ENCODE peak calls at places on chromosomes 2 and 18, in six cellular contexts. V is A549, P is K562, U is endothelial cell of umbilical vein, Q is GM12878, R is HepG2. X is an unnamed sample.

GRCh38 chr2:107738268-107738667 is 88.4 kb upstream of the RGPD4 start:
- DNase-seq in V (no peak), P (no peak), U (no peak), Q (no peak), R (no peak), X (no peak)

GRCh38 chr2:32011566-32011960 is 755 bp upstream of the MEMO1 start:
- DNase-seq in V (no peak), P (no peak), U (no peak), Q (no peak), R (no peak), X (peak)

GRCh38 chr18:25832008-25832604 is 258.3 kb downstream of the SS18 start:
- DNase-seq in V (peak), P (peak), U (peak), Q (no peak), R (peak), X (peak)

GRCh38 chr2:216113572-216113971 is 4.4 kb downstream of the XRCC5 start:
- DNase-seq in V (no peak), P (no peak), U (no peak), Q (peak), R (no peak), X (no peak)

GRCh38 chr2:10720983-10721343 is 467 bp upstream of the ATP6V1C2 start:
- DNase-seq in V (no peak), P (no peak), U (no peak), Q (no peak), R (no peak), X (no peak)

GRCh38 chr2:85758361-85759256 is 4.8 kb downstream of the ATOH8 start:
- DNase-seq in V (no peak), P (no peak), U (no peak), Q (no peak), R (peak), X (no peak)

GRCh38 chr2:236693531-236693930 is 123.9 kb downstream of the ACKR3 start:
- DNase-seq in V (no peak), P (no peak), U (no peak), Q (no peak), R (no peak), X (no peak)

GRCh38 chr18:74788657-74789056 is 191.0 kb downstream of the ZNF407 start:
- DNase-seq in V (no peak), P (no peak), U (no peak), Q (no peak), R (no peak), X (no peak)

GRCh38 chr2:101357386-101357785 is 29.9 kb downstream of the CREG2 start:
- DNase-seq in V (no peak), P (no peak), U (no peak), Q (no peak), R (no peak), X (no peak)

GRCh38 chr2:160114020-160114419 is 51.6 kb upstream of the PLA2R1 start:
- DNase-seq in V (no peak), P (no peak), U (no peak), Q (no peak), R (no peak), X (no peak)

GRCh38 chr2:66576381-66577330 is 141.7 kb downstream of the MEIS1 start:
- DNase-seq in V (peak), P (no peak), U (peak), Q (no peak), R (peak), X (no peak)

GRCh38 chr18:55706893-55707292 is 118.9 kb upstream of the TCF4 start:
- DNase-seq in V (no peak), P (no peak), U (no peak), Q (no peak), R (no peak), X (no peak)

GRCh38 chr2:146048141-146048540 is 1528.2 kb upstream of the ZEB2 start:
- DNase-seq in V (no peak), P (no peak), U (no peak), Q (no peak), R (no peak), X (no peak)

GRCh38 chr18:46418657-46419260 is 238.3 kb downstream of the LOXHD1 start:
- DNase-seq in V (no peak), P (no peak), U (no peak), Q (no peak), R (no peak), X (no peak)

GRCh38 chr2:71710367-71710766 is 257.0 kb downstream of the DYSF start:
- DNase-seq in V (no peak), P (no peak), U (no peak), Q (no peak), R (no peak), X (no peak)

GRCh38 chr2:176484838-176485237 is 215.6 kb downstream of the MTX2 start:
- DNase-seq in V (no peak), P (no peak), U (peak), Q (no peak), R (no peak), X (no peak)

GRCh38 chr2:202632682-202633081 is 2.1 kb upstream of the FAM117B start:
- DNase-seq in V (no peak), P (peak), U (peak), Q (no peak), R (no peak), X (no peak)

GRCh38 chr2:48356701-48357322 is 173.1 kb upstream of the STON1 start:
- DNase-seq in V (no peak), P (no peak), U (peak), Q (no peak), R (no peak), X (peak)

GRCh38 chr2:186135697-186136096 is 350.4 kb upstream of the ZC3H15 start:
- DNase-seq in V (no peak), P (no peak), U (no peak), Q (no peak), R (no peak), X (no peak)

GRCh38 chr2:6880200-6880733 is 2.7 kb downstream of the RSAD2 start:
- DNase-seq in V (no peak), P (no peak), U (no peak), Q (no peak), R (no peak), X (peak)

GRCh38 chr2:221994926-221995325 is 303.9 kb downstream of the PAX3 start:
- DNase-seq in V (no peak), P (no peak), U (no peak), Q (no peak), R (no peak), X (no peak)

GRCh38 chr2:74244286-74244685 is 45.9 kb downstream of the MTHFD2 start:
- DNase-seq in V (no peak), P (no peak), U (no peak), Q (no peak), R (no peak), X (no peak)

GRCh38 chr18:59988098-59988706 is 88.4 kb downstream of the PMAIP1 start:
- DNase-seq in V (peak), P (peak), U (peak), Q (no peak), R (peak), X (peak)

GRCh38 chr2:66700181-66700686 is 265.3 kb downstream of the MEIS1 start:
- DNase-seq in V (no peak), P (no peak), U (no peak), Q (no peak), R (no peak), X (no peak)

GRCh38 chr2:102488063-102488462 is 15.0 kb downstream of the SLC9A4 start:
- DNase-seq in V (no peak), P (no peak), U (peak), Q (no peak), R (no peak), X (peak)

GRCh38 chr18:4125246-4125938 is 329.7 kb downstream of the DLGAP1 start:
- DNase-seq in V (no peak), P (no peak), U (no peak), Q (no peak), R (no peak), X (no peak)

GRCh38 chr2:22355816-22356433 is 1029.1 kb upstream of the KLHL29 start:
- DNase-seq in V (peak), P (peak), U (no peak), Q (no peak), R (peak), X (peak)

GRCh38 chr18:5603153-5603552 is 59.4 kb upstream of the EPB41L3 start:
- DNase-seq in V (no peak), P (no peak), U (no peak), Q (no peak), R (no peak), X (no peak)

GRCh38 chr2:197356136-197356535 is 45.6 kb upstream of the ANKRD44 start:
- DNase-seq in V (peak), P (no peak), U (no peak), Q (no peak), R (no peak), X (peak)

GRCh38 chr2:118865106-118865505 is 17.7 kb upstream of the EN1 start:
- DNase-seq in V (peak), P (peak), U (peak), Q (peak), R (peak), X (peak)

GRCh38 chr2:162824319-162824718 is 14.2 kb downstream of the KCNH7 start:
- DNase-seq in V (no peak), P (no peak), U (no peak), Q (no peak), R (no peak), X (no peak)

GRCh38 chr2:189002079-189002478 is 27.9 kb downstream of the COL3A1 start:
- DNase-seq in V (peak), P (no peak), U (peak), Q (no peak), R (no peak), X (peak)
- TF ChIP-seq MAX in V (no peak), P (no peak), U (no peak), Q (no peak), R (no peak), X (no peak)

GRCh38 chr2:218992196-218992595 is 1.0 kb downstream of the CRYBA2 start:
- DNase-seq in V (no peak), P (no peak), U (no peak), Q (no peak), R (no peak), X (no peak)

GRCh38 chr2:218995561-218995960 is 2.3 kb upstream of the CRYBA2 start:
- DNase-seq in V (no peak), P (no peak), U (no peak), Q (no peak), R (no peak), X (no peak)

GRCh38 chr2:218991674-218992168 is 1.5 kb downstream of the CRYBA2 start:
- DNase-seq in V (no peak), P (peak), U (no peak), Q (no peak), R (no peak), X (no peak)

GRCh38 chr2:218992703-218993344 is 398 bp downstream of the CRYBA2 start:
- DNase-seq in V (no peak), P (no peak), U (no peak), Q (no peak), R (no peak), X (no peak)

GRCh38 chr2:218993345-218994315 is at the start of gene CRYBA2:
- DNase-seq in V (no peak), P (peak), U (no peak), Q (no peak), R (no peak), X (peak)
- H3K4me3 ChIP-seq in V (no peak), P (no peak), U (no peak), Q (no peak), R (no peak), X (no peak)

GRCh38 chr2:199692489-199692888 is 158.5 kb downstream of the FTCDNL1 start:
- DNase-seq in V (no peak), P (no peak), U (no peak), Q (no peak), R (peak), X (no peak)
- TF ChIP-seq MYC in V (no peak), P (no peak), U (no peak), Q (no peak), R (no peak), X (no peak)

GRCh38 chr2:8681786-8682692 is at the start of gene ID2:
- DNase-seq in V (peak), P (peak), U (peak), Q (peak), R (peak), X (peak)

GRCh38 chr2:8680931-8681760 is 710 bp upstream of the ID2 start:
- DNase-seq in V (no peak), P (peak), U (peak), Q (peak), R (peak), X (peak)

GRCh38 chr2:8679567-8679826 is 2.4 kb upstream of the ID2 start:
- DNase-seq in V (no peak), P (no peak), U (no peak), Q (no peak), R (no peak), X (no peak)

GRCh38 chr2:8678731-8679566 is 2.9 kb upstream of the ID2 start:
- DNase-seq in V (peak), P (peak), U (peak), Q (no peak), R (peak), X (peak)

DNA sequence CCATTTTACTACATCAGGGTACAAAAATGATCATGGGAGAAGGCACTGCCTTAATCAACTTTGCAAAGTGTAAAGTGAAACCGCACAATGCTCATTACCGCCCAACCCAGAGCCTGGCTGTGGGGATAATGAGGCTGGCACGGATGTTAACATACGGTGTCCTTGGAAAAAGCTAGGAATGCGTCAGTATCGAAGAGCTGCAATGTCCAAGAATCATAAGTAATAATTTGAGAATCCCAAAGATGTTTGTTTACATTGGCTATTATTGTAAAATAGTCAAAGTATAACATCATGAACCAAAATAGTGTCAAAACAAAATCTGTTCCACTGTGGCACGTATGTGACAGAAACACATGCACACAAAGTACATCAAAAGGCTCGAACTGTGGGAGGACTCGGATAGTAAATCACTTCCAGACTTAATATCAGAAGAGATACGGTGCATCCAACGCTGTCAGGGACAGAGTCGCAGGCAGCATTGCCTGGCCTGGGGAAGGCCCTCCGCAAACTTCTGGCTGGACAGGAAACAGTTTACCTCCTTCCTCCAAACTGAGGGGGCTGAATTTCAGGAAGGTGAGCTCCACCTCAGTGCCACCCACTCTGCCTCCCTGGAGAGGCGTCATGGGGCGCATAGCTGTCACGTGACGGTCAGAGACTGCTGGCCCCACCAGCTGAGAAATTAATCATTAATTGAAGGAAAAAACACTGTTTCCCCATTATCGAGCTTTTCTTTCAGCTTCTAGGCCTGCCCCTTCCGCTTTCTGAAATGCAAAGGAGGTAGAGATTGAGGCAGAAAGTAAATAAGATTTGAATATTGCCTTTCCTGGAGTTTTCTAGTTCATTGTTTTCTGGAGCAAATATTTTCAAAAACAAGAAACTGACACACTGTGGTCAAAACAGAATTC is 1.8 kb upstream of the ID2 start:
- DNase-seq in V (peak), P (no peak), U (peak), Q (no peak), R (peak), X (no peak)
- TF ChIP-seq MAX in V (peak), P (no peak), U (no peak), Q (no peak), R (peak), X (no peak)

GRCh38 chr18:31497711-31498449 is at the start of gene DSG2:
- DNase-seq in V (peak), P (peak), U (no peak), Q (no peak), R (peak), X (peak)

GRCh38 chr18:31500161-31500688 is 2.2 kb downstream of the DSG2 start:
- DNase-seq in V (no peak), P (no peak), U (no peak), Q (peak), R (no peak), X (peak)

GRCh38 chr18:31499157-31499524 is 1.2 kb downstream of the DSG2 start:
- DNase-seq in V (no peak), P (no peak), U (no peak), Q (no peak), R (no peak), X (no peak)

GRCh38 chr18:31498450-31499156 is 626 bp downstream of the DSG2 start:
- DNase-seq in V (no peak), P (peak), U (no peak), Q (no peak), R (no peak), X (peak)

DNA sequence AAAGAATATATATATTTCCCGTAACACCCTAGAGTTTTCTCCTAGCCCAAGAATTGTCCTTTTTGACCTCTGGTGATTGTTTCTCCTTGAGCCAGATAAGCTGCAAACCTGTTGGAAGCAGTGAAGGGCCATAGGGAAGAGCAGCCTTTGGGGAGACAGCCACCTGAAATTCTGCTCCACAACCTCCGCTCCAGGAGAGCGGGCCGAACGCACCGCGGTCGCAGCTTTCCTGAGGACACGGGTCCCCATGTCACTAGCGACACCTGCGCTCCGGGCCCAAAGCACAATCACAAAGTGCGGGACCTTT is 620 bp upstream of the DSG2 start:
- DNase-seq in V (no peak), P (no peak), U (no peak), Q (no peak), R (no peak), X (no peak)
- H3K4me3 ChIP-seq in V (peak), P (peak), U (no peak), Q (peak), R (peak), X (no peak)

GRCh38 chr2:98936133-98936916 is at the start of gene CRACDL:
- DNase-seq in V (no peak), P (no peak), U (peak), Q (no peak), R (no peak), X (peak)
- TF ChIP-seq MYC in V (no peak), P (no peak), U (no peak), Q (no peak), R (no peak), X (no peak)

X was measured in NB4.